ENCODE peak calls at places on chromosomes 3 and 15, in ten cellular contexts. Y is mucosa of descending colon, V is H7, A is HFFc6, S is GOT3, L is GM13977, W is HEK293T, T is NCI-H2081, F is T-helper 1 cell, U is AG04450. O is an unnamed sample.

GRCh38 chr3:142853270-142854163 is 35.4 kb downstream of the PCOLCE2 start:
- DNase-seq in Y (no peak), V (no peak), A (peak; percentile 26), S (no peak), L (no peak), W (no peak), T (no peak), F (no peak), U (no peak), O (peak; percentile 80)

GRCh38 chr3:113600418-113601185 is 68.2 kb downstream of the SIDT1 start:
- DNase-seq in Y (no peak), V (no peak), A (no peak), S (no peak), L (no peak), W (no peak), T (no peak), F (no peak), U (no peak), O (no peak)

GRCh38 chr15:57542505-57542817 is 49.2 kb upstream of the MYZAP start:
- DNase-seq in Y (no peak), V (no peak), A (no peak), S (no peak), L (no peak), W (no peak), T (no peak), F (no peak), U (no peak), O (no peak)

GRCh38 chr3:76565496-76566210 is 474.2 kb upstream of the ROBO2 start:
- DNase-seq in Y (no peak), V (no peak), A (no peak), S (no peak), L (peak; percentile 4), W (no peak), T (no peak), F (no peak), U (no peak), O (no peak)

GRCh38 chr15:85589873-85590272 is 204.9 kb downstream of the KLHL25 start:
- DNase-seq in Y (no peak), V (no peak), A (peak; percentile 10), S (no peak), L (no peak), W (no peak), T (no peak), F (no peak), U (no peak), O (peak; percentile 29)

GRCh38 chr15:59294961-59295741 is 77.5 kb downstream of the MYO1E start:
- DNase-seq in Y (no peak), V (no peak), A (peak; percentile 95), S (no peak), L (no peak), W (no peak), T (no peak), F (no peak), U (peak; percentile 68), O (peak; percentile 97)

GRCh38 chr15:43883571-43883970 is 56.8 kb downstream of the WDR76 start:
- DNase-seq in Y (no peak), V (no peak), A (no peak), S (no peak), L (no peak), W (no peak), T (no peak), F (no peak), U (no peak), O (no peak)

GRCh38 chr3:159517105-159517504 is 471.5 kb upstream of the IL12A start:
- DNase-seq in Y (no peak), V (no peak), A (no peak), S (no peak), L (no peak), W (no peak), T (no peak), F (no peak), U (no peak), O (no peak)

GRCh38 chr3:147937341-147937740 is 528.2 kb downstream of the ZIC1 start:
- DNase-seq in Y (no peak), V (no peak), A (peak; percentile 38), S (no peak), L (no peak), W (no peak), T (no peak), F (no peak), U (no peak), O (no peak)

GRCh38 chr3:107756649-107757048 is 233.9 kb downstream of the BBX start:
- DNase-seq in Y (no peak), V (no peak), A (peak; percentile 3), S (no peak), L (no peak), W (no peak), T (no peak), F (no peak), U (peak; percentile 15), O (no peak)

GRCh38 chr15:72306211-72306785 is 13.7 kb downstream of the CELF6 start:
- DNase-seq in Y (no peak), V (peak; percentile 76), A (peak; percentile 20), S (no peak), L (no peak), W (no peak), T (no peak), F (peak; percentile 30), U (no peak), O (peak; percentile 32)